ENCODE peak calls at places on chromosome 6, in six cellular contexts. V is mammary epithelial cell, T is IMR-90, J is cardiac fibroblast, C is fibroblast of lung, D is small intestine. K is an unnamed sample.

GRCh38 chr6:131958551-131959470 is 7.6 kb upstream of the CCN2 start:
- DNase-seq in V (no peak), T (no peak), J (peak; percentile 36), C (no peak), D (peak; percentile 82), K (no peak)

GRCh38 chr6:119917186-119917585 is 567.6 kb upstream of the MAN1A1 start:
- DNase-seq in V (no peak), T (no peak), J (no peak), C (no peak), D (no peak), K (no peak)

GRCh38 chr6:82878812-82879211 is 186.8 kb downstream of the UBE3D start:
- DNase-seq in V (no peak), T (peak; percentile 76), J (peak; percentile 14), C (peak; percentile 57), D (no peak), K (no peak)

GRCh38 chr6:137387365-137387764 is 106.8 kb downstream of the OLIG3 start:
- DNase-seq in V (no peak), T (no peak), J (no peak), C (no peak), D (peak; percentile 29), K (no peak)

GRCh38 chr6:168033791-168034190 is 36.3 kb downstream of the KIF25 start:
- DNase-seq in V (no peak), T (no peak), J (no peak), C (no peak), D (no peak), K (no peak)

GRCh38 chr6:124795879-124796838 is 166.1 kb upstream of the RNF217 start:
- DNase-seq in V (no peak), T (peak; percentile 1), J (peak; percentile 44), C (peak; percentile 52), D (no peak), K (peak; percentile 22)

GRCh38 chr6:165183496-165184140 is 125.8 kb downstream of the C6orf118 start:
- DNase-seq in V (no peak), T (no peak), J (no peak), C (no peak), D (no peak), K (no peak)

GRCh38 chr6:125927761-125928160 is 28.8 kb upstream of the HINT3 start:
- DNase-seq in V (no peak), T (no peak), J (no peak), C (no peak), D (no peak), K (no peak)

GRCh38 chr6:127933137-127933536 is 32.3 kb upstream of the THEMIS start:
- DNase-seq in V (no peak), T (no peak), J (no peak), C (no peak), D (no peak), K (no peak)

GRCh38 chr6:87122477-87122876 is 27.6 kb upstream of the CGA start:
- DNase-seq in V (no peak), T (no peak), J (no peak), C (no peak), D (no peak), K (peak; percentile 10)

GRCh38 chr6:41492261-41492891 is 53.8 kb upstream of the FOXP4 start:
- DNase-seq in V (no peak), T (no peak), J (no peak), C (no peak), D (no peak), K (no peak)

GRCh38 chr6:98839788-98840361 is 5.5 kb downstream of the POU3F2 start:
- DNase-seq in V (no peak), T (peak; percentile 8), J (peak; percentile 55), C (peak; percentile 30), D (no peak), K (peak; percentile 60)

GRCh38 chr6:90021701-90022100 is 127.4 kb downstream of the GJA10 start:
- DNase-seq in V (no peak), T (no peak), J (no peak), C (no peak), D (no peak), K (no peak)

GRCh38 chr6:77034161-77034560 is 429.1 kb downstream of the HTR1B start:
- DNase-seq in V (peak; percentile 83), T (peak; percentile 96), J (peak; percentile 94), C (peak; percentile 57), D (no peak), K (no peak)

GRCh38 chr6:94751641-94752329 is 825.5 kb upstream of the MANEA start:
- DNase-seq in V (peak; percentile 19), T (no peak), J (peak; percentile 3), C (peak; percentile 14), D (no peak), K (no peak)

GRCh38 chr6:104526383-104526782 is 333.3 kb downstream of the HACE1 start:
- DNase-seq in V (no peak), T (no peak), J (peak; percentile 31), C (no peak), D (peak; percentile 71), K (no peak)

GRCh38 chr6:131197716-131198115 is 62.4 kb downstream of the AKAP7 start:
- DNase-seq in V (no peak), T (no peak), J (no peak), C (no peak), D (peak; percentile 51), K (no peak)

GRCh38 chr6:164262348-164262747 is 847.8 kb downstream of the QKI start:
- DNase-seq in V (no peak), T (no peak), J (no peak), C (no peak), D (no peak), K (no peak)

GRCh38 chr6:90027004-90027403 is 132.7 kb downstream of the GJA10 start:
- DNase-seq in V (no peak), T (no peak), J (no peak), C (no peak), D (no peak), K (no peak)

GRCh38 chr6:150068173-150068785 is 642 bp downstream of the ULBP3 start:
- DNase-seq in V (no peak), T (no peak), J (no peak), C (no peak), D (peak; percentile 39), K (no peak)

GRCh38 chr6:110950443-110950842 is 8.1 kb upstream of the GTF3C6 start:
- DNase-seq in V (no peak), T (no peak), J (no peak), C (no peak), D (no peak), K (no peak)

DNA sequence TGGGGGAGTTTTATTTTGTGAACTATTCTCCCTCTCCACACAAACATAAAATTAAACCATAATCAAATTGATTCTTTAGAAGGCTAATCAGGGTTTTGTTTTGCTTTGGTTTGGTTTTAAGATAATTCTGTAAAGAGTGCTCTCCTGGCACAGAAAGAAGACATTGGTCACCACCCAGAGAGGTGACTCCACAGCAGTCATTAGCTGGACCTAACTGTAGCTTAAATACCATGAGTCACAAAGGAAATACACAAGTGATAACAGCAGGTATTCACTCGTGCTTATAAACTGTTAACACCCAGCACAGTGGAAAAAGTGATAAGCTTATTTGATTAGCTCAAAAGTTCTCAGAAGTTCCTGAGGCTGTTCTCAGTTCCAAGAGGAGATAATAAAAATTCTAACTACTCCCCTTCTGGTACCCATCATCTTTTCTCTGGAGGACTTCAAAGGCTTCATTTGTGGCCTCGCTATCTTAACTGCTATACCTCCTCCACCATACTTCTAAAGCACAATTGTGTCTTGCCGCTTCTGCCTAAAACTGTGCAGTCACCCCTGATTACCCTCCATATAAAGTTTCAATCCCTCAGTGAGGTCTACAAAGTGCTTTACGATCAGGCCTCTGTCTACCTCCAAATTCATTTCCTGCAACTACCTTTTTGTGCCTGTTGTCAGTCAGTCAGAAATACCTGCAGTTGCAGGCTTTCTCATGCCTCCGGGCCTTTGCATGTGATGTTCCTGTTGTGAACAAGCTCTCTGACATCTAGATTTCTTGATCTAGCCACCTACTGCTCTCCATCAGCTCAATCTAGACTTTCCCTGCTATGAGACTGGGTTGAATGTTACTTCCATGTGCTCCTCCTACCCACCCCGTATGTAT is 201.1 kb downstream of the SAMD5 start:
- DNase-seq in V (no peak), T (no peak), J (no peak), C (no peak), D (peak; percentile 84), K (no peak)
- H3K4me3 ChIP-seq in V (no peak overlapping the region), T (no peak overlapping the region), J (no peak overlapping the region), C (no peak overlapping the region), D (no peak overlapping the region), K (no peak overlapping the region)

DNA sequence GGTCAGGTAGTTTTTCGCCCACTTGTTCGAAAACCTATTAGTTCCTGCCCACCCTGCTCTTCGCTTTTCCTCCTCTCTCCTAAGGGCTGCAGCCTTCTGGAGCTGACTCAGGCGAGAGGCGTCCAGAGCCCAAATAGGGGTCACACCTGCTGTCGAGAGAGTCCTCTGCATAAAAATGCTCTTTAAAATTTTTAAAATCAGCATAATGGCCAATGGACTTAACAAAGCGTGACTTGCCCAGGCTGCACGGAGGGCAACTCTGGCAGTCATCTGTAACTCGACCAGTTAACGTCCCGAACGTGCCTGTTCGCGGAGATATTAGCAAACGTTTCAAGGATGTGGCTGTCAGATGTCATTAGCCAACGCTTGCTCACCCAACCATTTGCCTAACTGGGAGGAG is 32.2 kb downstream of the TFAP2B start:
- DNase-seq in V (no peak), T (no peak), J (no peak), C (no peak), D (no peak), K (peak; percentile 65)
- H3K4me3 ChIP-seq in V (peak overlapping the region; percentile 33), T (no peak overlapping the region), J (no peak overlapping the region), C (no peak overlapping the region), D (no peak overlapping the region), K (no peak overlapping the region)

DNA sequence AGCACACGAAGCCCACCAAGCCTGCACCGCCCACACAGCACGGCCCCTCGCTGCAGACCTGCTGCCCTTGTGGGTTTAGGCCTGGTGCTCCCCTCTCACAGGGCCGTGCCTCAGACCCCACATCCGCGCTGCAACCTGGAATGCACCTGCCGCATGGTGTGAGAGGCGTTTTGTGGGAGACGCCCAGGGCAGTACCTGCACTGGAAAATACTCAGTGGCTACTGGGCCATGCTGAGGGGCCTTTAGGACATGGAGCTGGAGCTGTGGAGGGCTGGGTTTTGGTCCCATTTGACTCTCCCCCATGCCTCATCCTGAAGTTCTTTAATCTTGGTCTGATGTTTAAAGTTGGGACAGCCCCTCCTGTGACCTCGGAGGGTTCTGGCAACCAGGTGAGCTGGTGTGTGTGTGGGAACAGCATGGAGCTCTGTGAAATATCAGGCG is 116.3 kb downstream of the ERMARD start:
- DNase-seq in V (no peak), T (no peak), J (no peak), C (no peak), D (no peak), K (peak; percentile 44)
- H3K4me3 ChIP-seq in V (no peak overlapping the region), T (no peak overlapping the region), J (no peak overlapping the region), C (no peak overlapping the region), D (no peak overlapping the region), K (no peak overlapping the region)

GRCh38 chr6:37783831-37784584 is 35.5 kb upstream of the ZFAND3 start:
- DNase-seq in V (no peak), T (no peak), J (peak; percentile 26), C (peak; percentile 51), D (no peak), K (peak; percentile 77)
- H3K4me3 ChIP-seq in V (peak overlapping the region; percentile 22), T (no peak overlapping the region), J (peak overlapping the region; percentile 40), C (peak overlapping the region; percentile 38), D (peak overlapping the region; percentile 18), K (peak overlapping the region; percentile 61)